ENCODE peak calls at places on chromosomes 11 and 22, in four cellular contexts. P is iPS-NIHi11, I is NCI-H774, Q is NCI-H2081. A is an unnamed sample.

GRCh38 chr11:28146123-28146751 is 38.0 kb downstream of the METTL15 start:
- DNase-seq in P (peak; percentile 22), I (no peak), Q (no peak), A (no peak)

GRCh38 chr11:59965424-59965823 is 1.6 kb downstream of the OOSP4A start:
- DNase-seq in P (no peak), I (no peak), Q (no peak), A (no peak)

GRCh38 chr22:20020533-20021195 is at the start of gene TANGO2:
- DNase-seq in P (peak; percentile 99), I (peak; percentile 92), Q (peak; percentile 85), A (peak; percentile 52)

GRCh38 chr11:65057526-65057925 is 827 bp downstream of the NAALADL1 start:
- DNase-seq in P (no peak), I (no peak), Q (no peak), A (no peak)

GRCh38 chr11:104343578-104343977 is 179.6 kb upstream of the PDGFD start:
- DNase-seq in P (peak; percentile 17), I (peak; percentile 64), Q (peak; percentile 89), A (no peak)

GRCh38 chr11:65468874-65469333 is 29.9 kb upstream of the MALAT1 start:
- DNase-seq in P (peak; percentile 91), I (peak; percentile 87), Q (peak; percentile 76), A (peak; percentile 47)

GRCh38 chr11:59174664-59175033 is 2.7 kb downstream of the DTX4 start:
- DNase-seq in P (no peak), I (no peak), Q (no peak), A (no peak)

GRCh38 chr22:40176921-40177737 is 596 bp upstream of the TNRC6B start:
- DNase-seq in P (peak; percentile 55), I (no peak), Q (peak; percentile 29), A (no peak)

GRCh38 chr11:9150501-9150900 is 59.1 kb upstream of the SCUBE2 start:
- DNase-seq in P (no peak), I (no peak), Q (no peak), A (no peak)

GRCh38 chr11:75583710-75584658 is 21.9 kb downstream of the SERPINH1 start:
- DNase-seq in P (peak; percentile 85), I (peak; percentile 30), Q (peak; percentile 62), A (no peak)

GRCh38 chr22:17853066-17853465 is 78.8 kb upstream of the BID start:
- DNase-seq in P (no peak), I (no peak), Q (peak; percentile 42), A (no peak)

GRCh38 chr11:68021167-68021787 is 9.2 kb upstream of the NDUFS8 start:
- DNase-seq in P (peak; percentile 80), I (no peak), Q (no peak), A (no peak)

GRCh38 chr22:37218771-37219411 is 6.6 kb upstream of the SSTR3 start:
- DNase-seq in P (no peak), I (no peak), Q (no peak), A (no peak)

GRCh38 chr11:67354314-67355022 is 1.1 kb upstream of the POLD4 start:
- DNase-seq in P (no peak), I (no peak), Q (no peak), A (no peak)

GRCh38 chr22:48740731-48741405 is 1086.8 kb downstream of the BRD1 start:
- DNase-seq in P (no peak), I (no peak), Q (no peak), A (no peak)

GRCh38 chr11:115206365-115207022 is 297.7 kb downstream of the CADM1 start:
- DNase-seq in P (no peak), I (no peak), Q (no peak), A (no peak)

GRCh38 chr11:77201370-77201769 is 73.3 kb downstream of the MYO7A start:
- DNase-seq in P (no peak), I (no peak), Q (no peak), A (no peak)

GRCh38 chr22:21938071-21938822 is 14.4 kb downstream of the PPM1F start:
- DNase-seq in P (peak; percentile 96), I (peak; percentile 84), Q (peak; percentile 88), A (peak; percentile 78)

GRCh38 chr22:30827646-30828045 is 133.0 kb downstream of the OSBP2 start:
- DNase-seq in P (no peak), I (no peak), Q (no peak), A (no peak)

A was measured in NCI-H2107.